ENCODE peak calls at places on chromosomes 16 and 17, in six cellular contexts. I is CD4-positive, alpha-beta memory T cell; C is adipocyte; A is ovary; T is suprapubic skin; B is upper lobe of right lung. W is an unnamed sample.

GRCh38 chr17:3528604-3529511 is 28.8 kb downstream of the TRPV3 start:
- DNase-seq in I (no peak), C (no peak), A (no peak), T (no peak), B (peak; percentile 47), W (no peak)

GRCh38 chr17:76207268-76207667 is 33.0 kb downstream of the RNF157 start:
- DNase-seq in I (no peak), C (no peak), A (no peak), T (no peak), B (no peak), W (no peak)

GRCh38 chr17:60720763-60721531 is 43.3 kb downstream of the BCAS3 start:
- DNase-seq in I (peak; percentile 44), C (peak; percentile 89), A (no peak), T (no peak), B (no peak), W (peak; percentile 74)

GRCh38 chr16:58563235-58563634 is 47.9 kb downstream of the SETD6 start:
- DNase-seq in I (no peak), C (peak; percentile 73), A (no peak), T (no peak), B (no peak), W (no peak)

GRCh38 chr17:76199466-76199865 is 40.8 kb downstream of the RNF157 start:
- DNase-seq in I (peak; percentile 85), C (no peak), A (no peak), T (no peak), B (no peak), W (no peak)

GRCh38 chr16:81604960-81605383 is 160.4 kb downstream of the CMIP start:
- DNase-seq in I (no peak), C (peak; percentile 73), A (no peak), T (no peak), B (no peak), W (no peak)

GRCh38 chr16:87410530-87410929 is 18.4 kb downstream of the MAP1LC3B start:
- DNase-seq in I (no peak), C (no peak), A (no peak), T (no peak), B (no peak), W (no peak)

GRCh38 chr16:64305663-64306062 is 816.2 kb downstream of the CDH11 start:
- DNase-seq in I (no peak), C (no peak), A (no peak), T (no peak), B (no peak), W (no peak)

GRCh38 chr17:50281739-50282401 is 7.6 kb downstream of the TMEM92 start:
- DNase-seq in I (no peak), C (no peak), A (no peak), T (no peak), B (no peak), W (no peak)

GRCh38 chr16:31010539-31010938 is at the start of gene STX1B:
- DNase-seq in I (peak; percentile 33), C (peak; percentile 70), A (no peak), T (no peak), B (no peak), W (peak; percentile 77)

GRCh38 chr17:1331708-1332107 is 52.2 kb downstream of the TRARG1 start:
- DNase-seq in I (peak; percentile 20), C (no peak), A (no peak), T (peak; percentile 26), B (peak; percentile 12), W (peak; percentile 90)

GRCh38 chr17:2694381-2695242 is 17.0 kb downstream of the CLUH start:
- DNase-seq in I (no peak), C (no peak), A (no peak), T (no peak), B (peak; percentile 59), W (no peak)

GRCh38 chr17:72699566-72699965 is 392.9 kb downstream of the SLC39A11 start:
- DNase-seq in I (no peak), C (peak; percentile 55), A (no peak), T (no peak), B (no peak), W (no peak)

GRCh38 chr17:41518789-41519449 is at the start of gene KRT15:
- DNase-seq in I (no peak), C (no peak), A (no peak), T (no peak), B (no peak), W (no peak)

GRCh38 chr17:68318103-68318991 is 27.1 kb downstream of the ARSG start:
- DNase-seq in I (no peak), C (peak; percentile 45), A (no peak), T (no peak), B (no peak), W (peak; percentile 55)

GRCh38 chr17:876272-876671 is 94.1 kb downstream of the MRM3 start:
- DNase-seq in I (peak; percentile 53), C (no peak), A (no peak), T (no peak), B (no peak), W (no peak)

GRCh38 chr17:57762375-57762916 is 17.3 kb upstream of the CCDC182 start:
- DNase-seq in I (no peak), C (no peak), A (no peak), T (no peak), B (no peak), W (no peak)

GRCh38 chr16:67718668-67719047 is 458 bp downstream of the GFOD2 start:
- DNase-seq in I (no peak), C (no peak), A (no peak), T (no peak), B (no peak), W (no peak)

GRCh38 chr17:79045830-79046500 is 22.0 kb downstream of the C1QTNF1 start:
- DNase-seq in I (peak; percentile 48), C (peak; percentile 84), A (peak; percentile 64), T (peak; percentile 82), B (peak; percentile 86), W (peak; percentile 84)

GRCh38 chr16:89481556-89481955 is 8.8 kb downstream of the ANKRD11 start:
- DNase-seq in I (no peak), C (no peak), A (no peak), T (no peak), B (no peak), W (no peak)

GRCh38 chr16:89944773-89945172 is 3.8 kb upstream of the DEF8 start:
- DNase-seq in I (no peak), C (no peak), A (no peak), T (no peak), B (no peak), W (no peak)

GRCh38 chr16:85752511-85753420 is 1.9 kb upstream of the C16orf74 start:
- DNase-seq in I (no peak), C (no peak), A (no peak), T (peak; percentile 69), B (no peak), W (peak; percentile 72)

GRCh38 chr17:19678581-19679418 is 30.2 kb downstream of the ALDH3A2 start:
- DNase-seq in I (no peak), C (no peak), A (no peak), T (no peak), B (no peak), W (no peak)

DNA sequence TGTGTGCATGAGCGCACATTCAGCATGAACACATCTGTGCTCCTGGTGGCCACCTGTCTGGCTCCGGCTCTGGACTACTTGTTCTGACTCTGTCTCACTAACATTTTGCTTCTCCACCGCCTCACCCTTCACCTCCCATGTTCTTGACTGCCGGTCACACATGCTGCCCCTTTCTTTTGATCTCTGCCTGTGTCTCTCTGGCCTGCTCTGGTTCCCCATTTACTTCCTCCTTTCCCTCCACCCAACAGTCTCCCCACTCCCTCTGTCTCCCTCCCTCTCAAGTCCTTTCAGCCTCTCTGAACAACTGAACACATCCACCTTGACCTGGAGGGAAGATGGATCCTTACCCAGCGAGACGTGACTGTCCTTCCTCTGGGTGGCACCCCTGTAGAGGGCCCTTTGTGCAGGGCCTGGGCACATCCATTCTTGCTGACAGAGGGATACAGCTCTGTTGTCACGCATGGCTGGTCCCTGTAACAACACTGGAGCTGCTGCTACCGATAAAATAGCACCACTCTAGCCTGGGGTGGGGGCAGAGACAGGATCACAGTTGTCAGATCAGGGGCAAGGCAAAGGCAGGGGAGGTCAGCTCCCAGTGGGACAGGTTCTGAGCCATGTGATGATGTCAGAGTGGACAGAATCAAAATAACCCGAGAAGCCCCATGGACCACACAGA is 11.0 kb downstream of the ZSCAN32 start:
- DNase-seq in I (no peak), C (no peak), A (no peak), T (no peak), B (no peak), W (no peak)
- H3K36me3 ChIP-seq in I (peaks cover 43% of the 10 kb centered on the region), C (peaks cover 69% of the 10 kb centered on the region), A (no peaks in the 10 kb centered on the region), T (peaks cover 79% of the 10 kb centered on the region), B (peaks cover 38% of the 10 kb centered on the region), W (peaks cover 23% of the 10 kb centered on the region)

GRCh38 chr16:56365552-56365951 is 59.8 kb downstream of the AMFR start:
- DNase-seq in I (no peak), C (no peak), A (no peak), T (no peak), B (no peak), W (no peak)

GRCh38 chr16:56369202-56369601 is 56.1 kb downstream of the AMFR start:
- DNase-seq in I (no peak), C (no peak), A (no peak), T (no peak), B (no peak), W (no peak)

GRCh38 chr16:56366945-56367344 is 58.4 kb downstream of the AMFR start:
- DNase-seq in I (no peak), C (no peak), A (no peak), T (no peak), B (no peak), W (no peak)

GRCh38 chr16:56368545-56368944 is 56.8 kb downstream of the AMFR start:
- DNase-seq in I (no peak), C (no peak), A (no peak), T (no peak), B (no peak), W (no peak)

GRCh38 chr16:56367764-56368163 is 57.6 kb downstream of the AMFR start:
- DNase-seq in I (no peak), C (no peak), A (no peak), T (no peak), B (no peak), W (no peak)
- H3K36me3 ChIP-seq in I (peaks cover 51% of the 10 kb centered on the region), C (peaks cover 64% of the 10 kb centered on the region), A (no peaks in the 10 kb centered on the region), T (peaks cover 57% of the 10 kb centered on the region), B (peaks cover 55% of the 10 kb centered on the region), W (peaks cover 24% of the 10 kb centered on the region)

GRCh38 chr17:15452746-15453145 is 14.7 kb downstream of the CDRT4 start:
- DNase-seq in I (no peak), C (no peak), A (no peak), T (no peak), B (no peak), W (no peak)
- H3K36me3 ChIP-seq in I (no peaks in the 10 kb centered on the region), C (no peaks in the 10 kb centered on the region), A (no peaks in the 10 kb centered on the region), T (no peaks in the 10 kb centered on the region), B (no peaks in the 10 kb centered on the region), W (no peaks in the 10 kb centered on the region)

DNA sequence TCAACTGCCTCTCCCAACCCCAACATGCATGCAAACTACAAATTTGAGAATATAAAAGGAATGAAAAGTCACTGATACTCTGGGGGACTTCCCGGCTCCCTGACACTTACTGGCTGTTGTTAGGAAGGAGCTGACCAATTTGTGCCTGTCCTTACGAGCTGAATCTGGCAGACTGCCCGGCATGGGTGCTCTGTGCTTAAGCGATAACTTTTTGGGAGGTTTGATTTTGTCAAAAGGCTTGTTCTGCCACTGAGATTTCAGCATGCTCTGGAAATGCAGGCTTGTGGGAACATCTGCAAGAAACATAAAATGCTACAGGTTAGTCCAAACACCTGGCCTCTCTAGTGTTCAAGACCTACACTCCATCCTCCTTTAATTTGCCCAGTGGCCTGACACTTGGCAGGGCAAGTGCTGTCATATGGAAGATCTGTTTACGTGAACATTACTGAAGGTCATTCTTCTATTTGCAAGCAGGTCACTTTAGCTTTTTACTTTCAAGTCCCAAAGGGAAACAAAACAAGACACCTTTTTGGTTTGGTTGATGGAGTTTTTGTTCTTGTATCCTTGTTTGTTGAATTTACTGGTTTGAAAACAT is 40.6 kb downstream of the STH start:
- DNase-seq in I (no peak), C (no peak), A (no peak), T (no peak), B (no peak), W (no peak)
- H3K36me3 ChIP-seq in I (peaks cover 87% of the 10 kb centered on the region), C (peaks cover 76% of the 10 kb centered on the region), A (no peaks in the 10 kb centered on the region), T (peaks cover 67% of the 10 kb centered on the region), B (peaks cover 76% of the 10 kb centered on the region), W (peaks cover 78% of the 10 kb centered on the region)

GRCh38 chr16:15482068-15482747 is 47.8 kb downstream of the BMERB1 start:
- DNase-seq in I (no peak), C (peak; percentile 80), A (peak; percentile 32), T (no peak), B (no peak), W (peak; percentile 89)
- H3K36me3 ChIP-seq in I (no peaks in the 10 kb centered on the region), C (no peaks in the 10 kb centered on the region), A (no peaks in the 10 kb centered on the region), T (no peaks in the 10 kb centered on the region), B (no peaks in the 10 kb centered on the region), W (no peaks in the 10 kb centered on the region)